ENCODE peak calls at places on chromosomes 12 and 14, in six cellular contexts. G is A549, U is endothelial cell, W is AG10803, R is adrenal gland, M is HFFc6. V is an unnamed sample.

GRCh38 chr14:102568115-102568614 is 24.3 kb upstream of the RCOR1 start:
- DNase-seq in R (no peak), U (no peak), M (no peak), W (no peak), G (peak), V (no peak)

GRCh38 chr14:72925815-72926291 is 411 bp upstream of the DCAF4 start:
- DNase-seq in W (no peak), U (no peak), R (no peak), G (no peak), M (no peak), V (no peak)

GRCh38 chr12:100187857-100188519 is 12.6 kb upstream of the ACTR6 start:
- DNase-seq in G (no peak), M (no peak), W (no peak), R (no peak), U (no peak), V (no peak)

GRCh38 chr12:49930515-49931288 is 19.8 kb upstream of the AQP2 start:
- DNase-seq in G (no peak), U (no peak), R (no peak), W (peak), M (peak), V (peak)

GRCh38 chr12:131912526-131913274 is 16.4 kb upstream of the PUS1 start:
- DNase-seq in W (peak), G (peak), M (peak), R (peak), U (no peak), V (peak)

GRCh38 chr12:31895449-31896150 is 63.6 kb upstream of the RESF1 start:
- DNase-seq in W (no peak), G (no peak), R (no peak), U (no peak), M (no peak), V (no peak)

GRCh38 chr12:62834971-62835547 is 99.9 kb downstream of the PPM1H start:
- DNase-seq in M (peak), W (peak), U (no peak), R (peak), G (no peak), V (no peak)

GRCh38 chr12:66725031-66725430 is 46.2 kb upstream of the GRIP1 start:
- DNase-seq in R (no peak), U (no peak), W (no peak), G (no peak), M (no peak), V (no peak)

GRCh38 chr12:10721654-10722501 is 1.2 kb downstream of the YBX3 start:
- DNase-seq in W (peak), M (peak), U (peak), G (peak), R (peak), V (peak)

GRCh38 chr12:114245555-114245954 is 160.4 kb downstream of the TBX5 start:
- DNase-seq in W (peak), M (no peak), R (no peak), G (no peak), U (no peak), V (no peak)

GRCh38 chr14:99217066-99217465 is 54.9 kb downstream of the BCL11B start:
- DNase-seq in R (no peak), W (no peak), U (no peak), G (no peak), M (no peak), V (no peak)

GRCh38 chr14:99217556-99217955 is 54.4 kb downstream of the BCL11B start:
- DNase-seq in R (no peak), M (no peak), U (no peak), W (no peak), G (no peak), V (no peak)

GRCh38 chr14:99214701-99215100 is 57.3 kb downstream of the BCL11B start:
- DNase-seq in W (no peak), U (no peak), M (no peak), R (no peak), G (no peak), V (no peak)

GRCh38 chr14:99215277-99215676 is 56.7 kb downstream of the BCL11B start:
- DNase-seq in M (peak), G (no peak), U (no peak), R (no peak), W (peak), V (peak)

GRCh38 chr14:99216191-99216590 is 55.8 kb downstream of the BCL11B start:
- DNase-seq in U (no peak), G (no peak), M (no peak), W (no peak), R (no peak), V (no peak)
- TF ChIP-seq CTCF in U (no peak), G (no peak), M (no peak), W (no peak), R (no peak), V (no peak)

GRCh38 chr12:94753071-94753779 is 102.9 kb upstream of the TMCC3 start:
- DNase-seq in G (no peak), W (no peak), R (peak), U (no peak), M (no peak), V (no peak)
- TF ChIP-seq CTCF in G (no peak), W (no peak), R (no peak), U (no peak), M (no peak), V (no peak)

GRCh38 chr12:53233671-53234091 is 1.7 kb upstream of the RARG start:
- DNase-seq in U (no peak), G (no peak), W (peak), R (no peak), M (no peak), V (no peak)
- TF ChIP-seq CTCF in U (no peak), G (no peak), W (peak), R (no peak), M (peak), V (peak)

DNA sequence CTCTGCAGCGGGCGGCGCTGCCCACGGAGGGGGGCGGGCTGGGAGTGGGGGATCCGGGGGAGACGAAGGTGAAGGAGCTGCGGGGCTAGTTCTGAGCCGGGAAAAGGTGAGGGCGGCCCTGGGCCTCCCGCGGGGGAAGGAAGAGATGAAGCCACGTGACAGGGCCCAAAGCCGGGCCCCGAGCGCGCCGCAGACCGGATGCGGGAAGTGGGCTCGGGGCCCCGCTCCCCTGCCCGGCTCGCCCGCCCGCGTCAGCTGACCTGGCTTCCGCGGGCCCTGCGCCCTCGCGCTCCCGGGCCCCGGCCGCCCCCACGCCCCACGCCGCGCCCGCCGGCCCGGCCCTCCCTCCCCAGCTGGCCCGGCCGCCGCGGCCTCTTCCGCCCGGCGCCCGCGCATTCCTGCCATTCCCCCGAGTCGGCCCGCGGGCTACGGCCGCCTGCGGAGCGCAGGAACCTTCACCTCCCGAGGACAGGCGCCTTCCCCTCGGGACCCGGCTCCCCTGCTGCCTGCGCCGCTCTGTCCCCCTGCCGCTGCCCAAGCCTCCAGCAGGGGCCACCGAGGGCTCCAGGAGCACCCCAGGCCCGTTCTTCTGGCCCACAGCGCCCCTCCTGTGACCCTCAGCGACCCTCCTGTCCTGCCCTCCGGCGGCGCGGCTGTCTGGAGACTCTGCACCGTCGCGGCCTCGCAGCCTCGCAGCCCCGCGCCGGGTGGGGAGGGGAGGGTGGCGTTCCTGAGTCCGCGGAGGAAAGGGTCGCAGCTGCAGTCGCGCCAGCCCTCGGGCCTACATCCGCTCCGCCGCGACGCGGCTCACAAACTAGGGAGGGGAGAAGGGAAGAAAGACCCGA is 20.4 kb downstream of the NINJ2 start:
- DNase-seq in G (peak), M (peak), W (peak), R (peak), U (peak), V (peak)
- TF ChIP-seq CTCF in G (peak), M (peak), W (no peak), R (peak), U (peak), V (peak)

DNA sequence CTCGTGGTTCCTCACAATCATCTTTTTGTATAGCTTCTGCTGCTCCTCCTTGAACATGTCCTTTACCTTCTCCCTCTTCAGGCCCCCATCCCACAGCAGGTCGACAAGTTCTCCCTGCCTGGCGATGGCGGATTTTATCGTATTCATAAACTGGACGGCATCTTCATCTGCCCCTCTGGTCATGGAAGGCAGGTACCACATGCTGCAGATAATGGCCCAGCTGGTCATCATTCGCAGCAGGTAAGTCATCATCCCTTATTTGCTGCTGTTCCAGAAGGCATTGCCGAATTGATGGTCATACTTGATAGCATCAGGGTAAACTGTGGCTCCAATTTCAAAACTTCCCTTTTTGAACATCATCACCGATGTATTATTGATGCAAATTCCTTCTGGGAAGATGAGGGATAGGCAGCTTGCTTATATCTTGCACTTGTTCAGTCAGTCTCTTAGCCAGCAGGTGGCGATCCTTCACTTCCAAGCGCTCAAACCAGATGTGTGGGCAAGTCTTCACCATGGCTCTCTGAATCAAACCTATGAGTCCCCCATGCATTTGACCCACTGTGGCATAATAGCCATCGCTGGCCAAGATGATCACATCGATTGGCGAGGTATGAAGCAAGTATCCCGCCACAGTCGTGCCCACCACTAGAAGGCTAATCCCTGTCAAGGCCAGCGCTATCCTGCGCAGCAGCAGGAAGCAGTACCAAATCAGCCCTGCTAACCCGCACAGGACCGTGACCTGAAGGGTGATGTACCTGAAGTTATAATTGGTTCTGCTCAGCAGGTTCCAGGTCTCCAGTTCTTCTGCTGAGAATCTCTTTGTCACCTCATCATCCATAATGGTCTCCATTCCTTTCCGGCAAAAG is 381.5 kb upstream of the STXBP6 start:
- DNase-seq in G (peak), M (no peak), W (no peak), R (peak), U (peak), V (no peak)
- TF ChIP-seq CTCF in G (no peak), M (peak), W (no peak), R (peak), U (peak), V (no peak)

GRCh38 chr12:51421266-51421884 is 3.3 kb upstream of the SLC4A8 start:
- DNase-seq in W (peak), M (peak), R (peak), U (peak), G (peak), V (peak)
- TF ChIP-seq CTCF in W (peak), M (peak), R (peak), U (peak), G (peak), V (peak)

DNA sequence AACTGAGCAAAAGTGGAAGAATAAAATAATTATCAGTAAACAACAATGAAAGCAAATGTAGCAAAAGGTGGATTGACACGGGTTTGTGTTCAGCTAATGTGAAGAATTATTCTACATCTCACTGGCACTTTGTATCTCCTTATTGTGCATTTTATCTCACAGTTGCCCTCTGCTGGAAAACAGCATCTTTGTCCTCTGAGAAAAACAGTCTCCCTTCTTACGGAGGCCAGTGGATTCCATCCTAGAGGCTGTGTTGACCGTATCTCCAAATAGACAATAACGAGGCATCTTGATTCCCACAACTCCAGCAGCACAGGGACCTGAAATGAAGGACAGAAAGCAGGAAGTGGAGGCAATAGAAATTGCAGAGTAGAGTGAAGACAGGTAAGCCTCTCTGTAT is 51.3 kb upstream of the PLBD1 start:
- DNase-seq in R (no peak), M (no peak), G (peak), U (no peak), W (peak), V (no peak)
- TF ChIP-seq CTCF in R (peak), M (peak), G (peak), U (no peak), W (peak), V (peak)

GRCh38 chr12:120625557-120626419 is 14.6 kb upstream of the CABP1 start:
- DNase-seq in G (peak), M (no peak), W (no peak), U (no peak), R (peak), V (no peak)

GRCh38 chr12:120631097-120631496 is 9.3 kb upstream of the CABP1 start:
- DNase-seq in G (no peak), U (no peak), M (no peak), W (no peak), R (no peak), V (no peak)

GRCh38 chr12:120630139-120630895 is 10.1 kb upstream of the CABP1 start:
- DNase-seq in M (peak), R (no peak), G (no peak), U (no peak), W (no peak), V (no peak)

DNA sequence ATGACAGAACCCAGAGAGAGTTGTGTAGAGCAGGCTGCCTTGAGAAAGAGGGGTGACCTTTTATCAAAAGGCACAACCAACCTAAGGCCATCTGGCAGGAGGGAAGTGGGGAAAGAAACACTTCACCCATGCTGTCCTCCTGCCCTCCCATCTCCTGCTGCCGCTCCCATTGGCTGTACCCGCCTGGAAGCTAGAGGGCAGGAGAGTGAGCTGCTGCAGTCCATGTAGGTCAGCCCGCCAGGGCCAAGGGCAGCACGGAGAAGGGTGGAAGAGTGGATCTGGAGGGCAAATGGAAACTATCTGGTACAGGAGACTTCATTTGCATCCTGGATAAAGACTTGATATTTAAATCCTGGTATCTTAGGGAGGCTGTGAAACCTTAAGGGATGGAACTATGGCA is 11.5 kb upstream of the CABP1 start:
- DNase-seq in W (no peak), G (peak), R (peak), M (no peak), U (peak), V (no peak)
- TF ChIP-seq CTCF in W (no peak), G (no peak), R (peak), M (no peak), U (no peak), V (no peak)

GRCh38 chr12:71321130-71321529 is 118.5 kb upstream of the LGR5 start:
- DNase-seq in R (no peak), G (no peak), U (no peak), W (no peak), M (no peak), V (no peak)

GRCh38 chr12:71312767-71313375 is 126.7 kb upstream of the LGR5 start:
- DNase-seq in W (no peak), G (no peak), R (no peak), U (no peak), M (no peak), V (no peak)

DNA sequence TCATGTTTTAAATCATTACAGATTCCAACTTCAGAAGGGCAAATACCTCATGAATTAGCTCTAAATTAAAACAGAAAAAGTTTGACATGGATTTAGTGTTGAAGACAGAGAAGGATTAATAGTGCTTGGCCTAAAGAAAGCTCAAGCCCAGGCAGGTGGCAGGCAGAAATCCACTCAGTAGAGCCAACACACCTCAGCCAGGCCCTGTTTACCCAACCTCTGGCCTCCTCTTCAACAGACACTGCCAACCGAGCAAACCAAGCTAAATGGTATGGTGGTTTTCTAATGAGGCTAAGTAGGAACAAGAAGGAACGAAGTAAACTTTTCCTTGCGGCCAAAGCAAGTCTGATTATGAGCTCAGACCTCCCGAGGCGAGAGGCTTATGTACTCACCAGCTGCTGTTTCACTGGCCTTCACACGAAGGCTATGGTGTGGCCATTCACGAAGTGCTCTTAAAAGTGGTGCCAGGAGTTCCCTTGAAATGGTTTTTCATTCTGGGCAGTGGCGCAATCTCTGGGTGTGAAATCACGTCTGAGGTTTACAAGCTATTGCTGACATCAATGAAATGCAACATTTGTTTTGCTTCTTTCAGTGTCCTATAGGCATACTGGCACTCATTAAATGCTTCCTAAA is 124.2 kb upstream of the LGR5 start:
- DNase-seq in R (no peak), W (no peak), G (no peak), M (no peak), U (no peak), V (no peak)
- TF ChIP-seq CTCF in R (no peak), W (no peak), G (no peak), M (no peak), U (no peak), V (no peak)